ENCODE peak calls at places on chromosome 1, in seven cellular contexts. One of them, this sample, is unnamed.

GRCh38 chr1:170734412-170735175 is 70.7 kb downstream of the PRRX1 start:
- DNase-seq in RPMI7951: peak; percentile 57
- DNase-seq in WERI-Rb-1: no peak
- DNase-seq in stimulated activated CD8-positive, alpha-beta memory T cell treated with anti-CD3 and anti-CD28 coated beads, Interleukin-15, amount 100 ng/mL, for 1 hour: no peak
- DNase-seq in A172: no peak
- DNase-seq in activated T-helper 1 cell treated with anti-CD3 and anti-CD28 coated beads, Interleukin-12 subunit alpha, Interleukin-12 subunit beta, Interleukin-2, Interleukin-4 antibody, amounts not matched to agents 30 ng/mL and 10 ng/mL and 1 ng/mL, durations not matched to agents 14 hours and 24 hours and 36 hours: no peak
- DNase-seq in HT-29: no peak
- DNase-seq in this sample: no peak

GRCh38 chr1:56901720-56902119 is 47.1 kb downstream of the C8A start:
- DNase-seq in activated T-helper 1 cell treated with anti-CD3 and anti-CD28 coated beads, Interleukin-12 subunit alpha, Interleukin-12 subunit beta, Interleukin-2, Interleukin-4 antibody, amounts not matched to agents 30 ng/mL and 10 ng/mL and 1 ng/mL, durations not matched to agents 14 hours and 24 hours and 36 hours: no peak
- DNase-seq in WERI-Rb-1: no peak
- DNase-seq in HT-29: no peak
- DNase-seq in RPMI7951: no peak
- DNase-seq in stimulated activated CD8-positive, alpha-beta memory T cell treated with anti-CD3 and anti-CD28 coated beads, Interleukin-15, amount 100 ng/mL, for 1 hour: no peak
- DNase-seq in A172: no peak
- DNase-seq in this sample: peak; percentile 70

GRCh38 chr1:43722825-43723224 is 15.5 kb downstream of the ST3GAL3 start:
- DNase-seq in activated T-helper 1 cell treated with anti-CD3 and anti-CD28 coated beads, Interleukin-12 subunit alpha, Interleukin-12 subunit beta, Interleukin-2, Interleukin-4 antibody, amounts not matched to agents 30 ng/mL and 10 ng/mL and 1 ng/mL, durations not matched to agents 14 hours and 24 hours and 36 hours: no peak
- DNase-seq in stimulated activated CD8-positive, alpha-beta memory T cell treated with anti-CD3 and anti-CD28 coated beads, Interleukin-15, amount 100 ng/mL, for 1 hour: no peak
- DNase-seq in WERI-Rb-1: no peak
- DNase-seq in RPMI7951: no peak
- DNase-seq in A172: no peak
- DNase-seq in HT-29: no peak
- DNase-seq in this sample: no peak

GRCh38 chr1:17795836-17796645 is 40.9 kb downstream of the ACTL8 start:
- DNase-seq in A172: no peak
- DNase-seq in activated T-helper 1 cell treated with anti-CD3 and anti-CD28 coated beads, Interleukin-12 subunit alpha, Interleukin-12 subunit beta, Interleukin-2, Interleukin-4 antibody, amounts not matched to agents 30 ng/mL and 10 ng/mL and 1 ng/mL, durations not matched to agents 14 hours and 24 hours and 36 hours: no peak
- DNase-seq in HT-29: no peak
- DNase-seq in WERI-Rb-1: no peak
- DNase-seq in stimulated activated CD8-positive, alpha-beta memory T cell treated with anti-CD3 and anti-CD28 coated beads, Interleukin-15, amount 100 ng/mL, for 1 hour: no peak
- DNase-seq in RPMI7951: no peak
- DNase-seq in this sample: no peak

GRCh38 chr1:185352067-185352466 is 35.0 kb upstream of the IVNS1ABP start:
- DNase-seq in stimulated activated CD8-positive, alpha-beta memory T cell treated with anti-CD3 and anti-CD28 coated beads, Interleukin-15, amount 100 ng/mL, for 1 hour: no peak
- DNase-seq in RPMI7951: peak; percentile 4
- DNase-seq in A172: no peak
- DNase-seq in WERI-Rb-1: no peak
- DNase-seq in activated T-helper 1 cell treated with anti-CD3 and anti-CD28 coated beads, Interleukin-12 subunit alpha, Interleukin-12 subunit beta, Interleukin-2, Interleukin-4 antibody, amounts not matched to agents 30 ng/mL and 10 ng/mL and 1 ng/mL, durations not matched to agents 14 hours and 24 hours and 36 hours: no peak
- DNase-seq in HT-29: peak; percentile 27
- DNase-seq in this sample: no peak

GRCh38 chr1:89635825-89636815 is 3.2 kb downstream of the LRRC8C start:
- DNase-seq in A172: peak; percentile 54
- DNase-seq in HT-29: no peak
- DNase-seq in activated T-helper 1 cell treated with anti-CD3 and anti-CD28 coated beads, Interleukin-12 subunit alpha, Interleukin-12 subunit beta, Interleukin-2, Interleukin-4 antibody, amounts not matched to agents 30 ng/mL and 10 ng/mL and 1 ng/mL, durations not matched to agents 14 hours and 24 hours and 36 hours: no peak
- DNase-seq in stimulated activated CD8-positive, alpha-beta memory T cell treated with anti-CD3 and anti-CD28 coated beads, Interleukin-15, amount 100 ng/mL, for 1 hour: no peak
- DNase-seq in WERI-Rb-1: no peak
- DNase-seq in RPMI7951: peak; percentile 55
- DNase-seq in this sample: no peak

GRCh38 chr1:37817481-37817880 is 9.5 kb upstream of the YRDC start:
- DNase-seq in A172: no peak
- DNase-seq in WERI-Rb-1: peak; percentile 71
- DNase-seq in activated T-helper 1 cell treated with anti-CD3 and anti-CD28 coated beads, Interleukin-12 subunit alpha, Interleukin-12 subunit beta, Interleukin-2, Interleukin-4 antibody, amounts not matched to agents 30 ng/mL and 10 ng/mL and 1 ng/mL, durations not matched to agents 14 hours and 24 hours and 36 hours: no peak
- DNase-seq in HT-29: peak; percentile 24
- DNase-seq in RPMI7951: no peak
- DNase-seq in stimulated activated CD8-positive, alpha-beta memory T cell treated with anti-CD3 and anti-CD28 coated beads, Interleukin-15, amount 100 ng/mL, for 1 hour: no peak
- DNase-seq in this sample: no peak

GRCh38 chr1:19009882-19010321 is 53.4 kb upstream of the IFFO2 start:
- DNase-seq in A172: peak; percentile 95
- DNase-seq in WERI-Rb-1: no peak
- DNase-seq in HT-29: peak; percentile 78
- DNase-seq in activated T-helper 1 cell treated with anti-CD3 and anti-CD28 coated beads, Interleukin-12 subunit alpha, Interleukin-12 subunit beta, Interleukin-2, Interleukin-4 antibody, amounts not matched to agents 30 ng/mL and 10 ng/mL and 1 ng/mL, durations not matched to agents 14 hours and 24 hours and 36 hours: no peak
- DNase-seq in RPMI7951: peak; percentile 97
- DNase-seq in stimulated activated CD8-positive, alpha-beta memory T cell treated with anti-CD3 and anti-CD28 coated beads, Interleukin-15, amount 100 ng/mL, for 1 hour: no peak
- DNase-seq in this sample: no peak

This sample was measured in small intestine.